ENCODE peak calls at places on chromosomes 12 and 14, in five cellular contexts. R is GM13977, Y is WTC11, X is astrocyte of the cerebellum, C is endothelial cell. J is an unnamed sample.

GRCh38 chr14:77217551-77217950 is 36.0 kb downstream of the TMEM63C start:
- DNase-seq in R (no peak), X (no peak), C (no peak), Y (no peak), J (no peak)

GRCh38 chr12:98424726-98425401 is 90.5 kb upstream of the TMPO start:
- DNase-seq in Y (peak; percentile 57), X (peak; percentile 75), C (peak; percentile 69), R (peak; percentile 63), J (no peak)

GRCh38 chr12:8145754-8146415 is 10.9 kb upstream of the ZNF705A start:
- DNase-seq in X (peak; percentile 98), C (no peak), Y (peak; percentile 67), R (no peak), J (no peak)

GRCh38 chr12:54390176-54390667 is 5.7 kb upstream of the ZNF385A start:
- DNase-seq in R (no peak), Y (peak; percentile 29), C (peak; percentile 41), X (no peak), J (no peak)

GRCh38 chr12:42360747-42361403 is 34.9 kb downstream of the PPHLN1 start:
- DNase-seq in Y (no peak), R (peak; percentile 26), C (no peak), X (no peak), J (no peak)

GRCh38 chr12:46005151-46005797 is 14.9 kb upstream of the SCAF11 start:
- DNase-seq in X (no peak), C (no peak), Y (no peak), R (no peak), J (no peak)

GRCh38 chr14:65866906-65867305 is 454.4 kb downstream of the FUT8 start:
- DNase-seq in C (no peak), X (no peak), Y (no peak), R (no peak), J (no peak)

GRCh38 chr14:64826333-64826732 is 53.4 kb downstream of the SPTB start:
- DNase-seq in R (no peak), Y (no peak), X (no peak), C (no peak), J (no peak)

GRCh38 chr12:52561880-52562449 is 9.0 kb upstream of the KRT71 start:
- DNase-seq in R (no peak), Y (no peak), C (no peak), X (no peak), J (no peak)
- TF ChIP-seq CTCF in R (no peak), Y (no peak), C (peak; percentile 49), X (peak; percentile 16), J (peak; percentile 58)

GRCh38 chr12:21065845-21066244 is 65.1 kb upstream of the SLCO1B1 start:
- DNase-seq in X (peak; percentile 35), Y (peak; percentile 12), C (peak; percentile 8), R (no peak), J (no peak)
- TF ChIP-seq CTCF in X (peak; percentile 66), Y (no peak), C (no peak), R (peak; percentile 36), J (no peak)

GRCh38 chr12:103705098-103705497 is 118.0 kb downstream of the STAB2 start:
- DNase-seq in Y (no peak), R (no peak), C (no peak), X (no peak), J (no peak)

DNA sequence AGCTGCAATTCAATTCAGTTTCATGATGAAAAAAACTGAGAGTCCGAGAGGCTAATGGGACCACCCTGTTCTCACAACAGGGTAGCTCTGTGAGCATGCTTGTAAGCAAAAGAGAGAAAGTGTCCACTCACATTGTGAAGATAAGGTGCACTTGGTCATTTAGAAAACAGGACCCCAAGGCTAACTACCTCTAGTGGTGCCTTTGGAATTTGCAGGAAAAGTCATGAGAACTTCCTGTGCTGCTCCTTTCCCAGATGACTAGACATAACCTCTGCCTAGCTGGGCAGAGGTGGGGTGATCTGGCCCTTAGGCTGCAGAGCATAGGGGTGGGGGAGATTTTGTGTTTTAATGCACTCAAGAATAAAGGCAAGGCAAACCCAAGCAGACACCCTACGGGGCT is 118.9 kb downstream of the STAB2 start:
- DNase-seq in Y (no peak), X (no peak), C (peak; percentile 7), R (no peak), J (no peak)
- TF ChIP-seq CTCF in Y (no peak), X (peak; percentile 9), C (peak; percentile 34), R (no peak), J (peak; percentile 44)

GRCh38 chr12:116601933-116602809 is 43.0 kb downstream of the MAP1LC3B2 start:
- DNase-seq in C (no peak), Y (no peak), R (no peak), X (no peak), J (no peak)
- TF ChIP-seq CTCF in C (no peak), Y (no peak), R (no peak), X (no peak), J (no peak)

GRCh38 chr12:17079251-17079909 is 473.4 kb upstream of the LMO3 start:
- DNase-seq in X (no peak), Y (no peak), R (no peak), C (no peak), J (no peak)
- TF ChIP-seq CTCF in X (no peak), Y (no peak), R (no peak), C (peak; percentile 40), J (peak; percentile 31)

GRCh38 chr14:99441157-99441870 is 39.3 kb downstream of the SETD3 start:
- DNase-seq in C (peak; percentile 31), X (no peak), Y (peak; percentile 47), R (no peak), J (no peak)
- TF ChIP-seq CTCF in C (peak; percentile 27), X (peak; percentile 39), Y (no peak), R (peak; percentile 12), J (peak; percentile 56)

GRCh38 chr14:45649051-45649450 is 396.0 kb upstream of the MIS18BP1 start:
- DNase-seq in X (no peak), Y (no peak), C (no peak), R (no peak), J (no peak)

GRCh38 chr14:45651906-45652305 is 398.9 kb upstream of the MIS18BP1 start:
- DNase-seq in R (no peak), C (no peak), Y (no peak), X (peak; percentile 11), J (no peak)

DNA sequence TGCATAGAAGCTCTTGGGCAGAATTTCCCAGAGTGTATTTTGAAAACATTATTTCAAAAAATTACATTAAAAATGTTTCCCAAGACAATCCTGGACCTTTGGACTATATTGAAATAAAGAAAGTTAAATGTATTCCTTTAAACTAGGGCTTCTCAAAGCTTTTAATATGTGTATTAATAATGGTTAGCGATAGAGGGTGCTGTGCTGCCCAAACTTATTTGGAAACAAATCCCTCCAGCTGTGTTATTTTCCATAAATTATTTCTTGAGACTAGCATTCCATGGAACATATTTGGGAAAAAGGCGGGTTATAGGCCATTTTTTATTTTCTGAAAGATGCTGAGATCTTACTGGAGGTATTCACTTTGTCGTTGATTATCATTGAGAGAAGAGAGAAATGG is 397.8 kb upstream of the MIS18BP1 start:
- DNase-seq in X (no peak), Y (no peak), R (no peak), C (no peak), J (no peak)
- TF ChIP-seq CTCF in X (no peak), Y (no peak), R (no peak), C (no peak), J (no peak)

DNA sequence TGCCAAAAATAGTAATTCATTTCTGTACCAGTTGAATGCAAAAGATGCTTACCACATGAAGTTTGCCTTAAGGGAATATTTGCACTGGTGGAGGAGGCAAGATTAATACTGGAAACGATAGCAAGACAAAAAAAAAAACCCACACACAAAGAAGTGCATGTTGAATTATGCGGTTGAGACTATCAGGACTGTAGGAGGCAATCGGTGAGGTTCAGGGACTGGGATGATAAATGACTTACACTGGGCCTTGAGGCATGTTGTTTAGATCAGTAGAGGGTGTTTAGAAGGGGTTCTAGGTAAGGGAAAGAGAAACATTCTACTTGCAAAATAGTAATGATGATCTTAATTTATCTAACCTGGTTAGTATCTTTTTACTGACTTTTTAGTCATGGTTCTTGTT is 142.1 kb upstream of the HMGA2 start:
- DNase-seq in R (no peak), Y (no peak), C (no peak), X (no peak), J (no peak)
- TF ChIP-seq CTCF in R (no peak), Y (no peak), C (no peak), X (no peak), J (no peak)